ENCODE peak calls at places on chromosomes 7 and 10, in seven cellular contexts. One of them, this sample, is unnamed.
A peak's percentile ranks its signal among the peaks of the same experiment; 100 is the strongest.

GRCh38 chr7:135825406-135825805 is 76.8 kb upstream of the FAM180A start:
- DNase-seq in activated naive CD8-positive, alpha-beta T cell treated with anti-CD3 and anti-CD28 coated beads, Interleukin-2, amount 50 U/mL, for 24 hours: no peak
- DNase-seq in NCI-H345: no peak
- DNase-seq in astrocyte: no peak
- DNase-seq in stimulated activated CD4-positive, alpha-beta T cell treated with anti-CD3 and anti-CD28 coated beads, Interleukin-4, amount 100 ng/mL, for 24 hours: no peak
- DNase-seq in osteocyte: no peak
- DNase-seq in astrocyte of the spinal cord: no peak
- DNase-seq in this sample: no peak

GRCh38 chr7:30965372-30965771 is 1.6 kb downstream of the GHRHR start:
- DNase-seq in astrocyte: no peak
- DNase-seq in NCI-H345: no peak
- DNase-seq in astrocyte of the spinal cord: no peak
- DNase-seq in activated naive CD8-positive, alpha-beta T cell treated with anti-CD3 and anti-CD28 coated beads, Interleukin-2, amount 50 U/mL, for 24 hours: no peak
- DNase-seq in stimulated activated CD4-positive, alpha-beta T cell treated with anti-CD3 and anti-CD28 coated beads, Interleukin-4, amount 100 ng/mL, for 24 hours: no peak
- DNase-seq in osteocyte: peak; percentile 70
- DNase-seq in this sample: no peak

GRCh38 chr7:38975944-38976392 is 1.7 kb upstream of the POU6F2 start:
- DNase-seq in stimulated activated CD4-positive, alpha-beta T cell treated with anti-CD3 and anti-CD28 coated beads, Interleukin-4, amount 100 ng/mL, for 24 hours: no peak
- DNase-seq in astrocyte of the spinal cord: no peak
- DNase-seq in astrocyte: no peak
- DNase-seq in NCI-H345: peak; percentile 8
- DNase-seq in osteocyte: no peak
- DNase-seq in activated naive CD8-positive, alpha-beta T cell treated with anti-CD3 and anti-CD28 coated beads, Interleukin-2, amount 50 U/mL, for 24 hours: no peak
- DNase-seq in this sample: no peak

GRCh38 chr10:107264742-107265141 is 100.2 kb upstream of the SORCS1 start:
- DNase-seq in astrocyte: no peak
- DNase-seq in astrocyte of the spinal cord: no peak
- DNase-seq in NCI-H345: no peak
- DNase-seq in stimulated activated CD4-positive, alpha-beta T cell treated with anti-CD3 and anti-CD28 coated beads, Interleukin-4, amount 100 ng/mL, for 24 hours: no peak
- DNase-seq in activated naive CD8-positive, alpha-beta T cell treated with anti-CD3 and anti-CD28 coated beads, Interleukin-2, amount 50 U/mL, for 24 hours: no peak
- DNase-seq in osteocyte: no peak
- DNase-seq in this sample: no peak

GRCh38 chr10:116398224-116398623 is 29.4 kb upstream of the PNLIPRP3 start:
- DNase-seq in stimulated activated CD4-positive, alpha-beta T cell treated with anti-CD3 and anti-CD28 coated beads, Interleukin-4, amount 100 ng/mL, for 24 hours: no peak
- DNase-seq in osteocyte: no peak
- DNase-seq in astrocyte of the spinal cord: no peak
- DNase-seq in astrocyte: no peak
- DNase-seq in NCI-H345: no peak
- DNase-seq in activated naive CD8-positive, alpha-beta T cell treated with anti-CD3 and anti-CD28 coated beads, Interleukin-2, amount 50 U/mL, for 24 hours: no peak
- DNase-seq in this sample: no peak

GRCh38 chr10:96764345-96764744 is 44.0 kb upstream of the PIK3AP1 start:
- DNase-seq in osteocyte: no peak
- DNase-seq in activated naive CD8-positive, alpha-beta T cell treated with anti-CD3 and anti-CD28 coated beads, Interleukin-2, amount 50 U/mL, for 24 hours: no peak
- DNase-seq in NCI-H345: no peak
- DNase-seq in astrocyte: no peak
- DNase-seq in astrocyte of the spinal cord: no peak
- DNase-seq in stimulated activated CD4-positive, alpha-beta T cell treated with anti-CD3 and anti-CD28 coated beads, Interleukin-4, amount 100 ng/mL, for 24 hours: no peak
- DNase-seq in this sample: no peak

GRCh38 chr10:129962092-129962494 is 2.0 kb downstream of the EBF3 start:
- DNase-seq in activated naive CD8-positive, alpha-beta T cell treated with anti-CD3 and anti-CD28 coated beads, Interleukin-2, amount 50 U/mL, for 24 hours: no peak
- DNase-seq in astrocyte of the spinal cord: no peak
- DNase-seq in NCI-H345: peak; percentile 20
- DNase-seq in stimulated activated CD4-positive, alpha-beta T cell treated with anti-CD3 and anti-CD28 coated beads, Interleukin-4, amount 100 ng/mL, for 24 hours: no peak
- DNase-seq in osteocyte: peak; percentile 21
- DNase-seq in astrocyte: no peak
- DNase-seq in this sample: peak; percentile 35

GRCh38 chr7:159027803-159028455 is 116.7 kb downstream of the VIPR2 start:
- DNase-seq in stimulated activated CD4-positive, alpha-beta T cell treated with anti-CD3 and anti-CD28 coated beads, Interleukin-4, amount 100 ng/mL, for 24 hours: no peak
- DNase-seq in astrocyte of the spinal cord: no peak
- DNase-seq in astrocyte: no peak
- DNase-seq in NCI-H345: peak; percentile 51
- DNase-seq in activated naive CD8-positive, alpha-beta T cell treated with anti-CD3 and anti-CD28 coated beads, Interleukin-2, amount 50 U/mL, for 24 hours: no peak
- DNase-seq in osteocyte: peak; percentile 57
- DNase-seq in this sample: no peak

GRCh38 chr10:102455893-102456471 is 4.6 kb upstream of the C10orf95 start:
- DNase-seq in activated naive CD8-positive, alpha-beta T cell treated with anti-CD3 and anti-CD28 coated beads, Interleukin-2, amount 50 U/mL, for 24 hours: no peak
- DNase-seq in NCI-H345: no peak
- DNase-seq in osteocyte: no peak
- DNase-seq in astrocyte of the spinal cord: peak; percentile 79
- DNase-seq in astrocyte: peak; percentile 75
- DNase-seq in stimulated activated CD4-positive, alpha-beta T cell treated with anti-CD3 and anti-CD28 coated beads, Interleukin-4, amount 100 ng/mL, for 24 hours: no peak
- DNase-seq in this sample: peak; percentile 92